ENCODE peak calls at places on chromosome 18, in eight cellular contexts. T, N, D, V, C, U, O and H are unnamed samples. For H3K27me3, the result is how much of the 10 kb centered on the place peaks cover.

GRCh38 chr18:12857215-12857924 is 26.7 kb downstream of the PTPN2 start:
- DNase-seq in T (no peak), N (no peak), D (no peak), V (no peak), C (no peak), U (no peak), O (no peak), H (peak)

GRCh38 chr18:50428531-50429206 is 53.8 kb downstream of the SKA1 start:
- DNase-seq in T (no peak), N (no peak), D (no peak), V (no peak), C (no peak), U (no peak), O (no peak), H (no peak)

GRCh38 chr18:42306208-42306980 is 351.4 kb downstream of the PIK3C3 start:
- DNase-seq in T (no peak), N (no peak), D (no peak), V (no peak), C (no peak), U (no peak), O (no peak), H (no peak)

GRCh38 chr18:9474983-9475642 is at the start of gene RALBP1:
- DNase-seq in T (peak), N (peak), D (peak), V (peak), C (peak), U (peak), O (peak), H (peak)

GRCh38 chr18:78240867-78241266 is 738.8 kb upstream of the SALL3 start:
- DNase-seq in T (no peak), N (no peak), D (no peak), V (no peak), C (no peak), U (no peak), O (peak), H (no peak)

GRCh38 chr18:65610939-65611338 is 139.9 kb upstream of the CDH7 start:
- DNase-seq in T (no peak), N (no peak), D (no peak), V (no peak), C (no peak), U (no peak), O (peak), H (no peak)

GRCh38 chr18:11937874-11938478 is 29.9 kb upstream of the MPPE1 start:
- DNase-seq in T (peak), N (peak), D (peak), V (peak), C (peak), U (peak), O (peak), H (peak)

GRCh38 chr18:76149284-76149683 is 345.8 kb downstream of the ZNF516 start:
- DNase-seq in T (no peak), N (no peak), D (no peak), V (no peak), C (no peak), U (no peak), O (no peak), H (no peak)

GRCh38 chr18:79862562-79862961 is 64.8 kb downstream of the KCNG2 start:
- DNase-seq in T (no peak), N (no peak), D (peak), V (no peak), C (no peak), U (no peak), O (no peak), H (no peak)

GRCh38 chr18:58803978-58804377 is 60.7 kb upstream of the ZNF532 start:
- DNase-seq in T (no peak), N (no peak), D (no peak), V (no peak), C (no peak), U (no peak), O (no peak), H (no peak)

GRCh38 chr18:24972577-24972976 is 379.4 kb downstream of the ZNF521 start:
- DNase-seq in T (no peak), N (no peak), D (no peak), V (no peak), C (no peak), U (no peak), O (no peak), H (no peak)

GRCh38 chr18:24975499-24975898 is 376.5 kb downstream of the ZNF521 start:
- DNase-seq in T (no peak), N (no peak), D (no peak), V (no peak), C (no peak), U (no peak), O (no peak), H (no peak)

GRCh38 chr18:24979223-24979622 is 372.7 kb downstream of the ZNF521 start:
- DNase-seq in T (no peak), N (no peak), D (no peak), V (no peak), C (no peak), U (no peak), O (peak), H (no peak)

DNA sequence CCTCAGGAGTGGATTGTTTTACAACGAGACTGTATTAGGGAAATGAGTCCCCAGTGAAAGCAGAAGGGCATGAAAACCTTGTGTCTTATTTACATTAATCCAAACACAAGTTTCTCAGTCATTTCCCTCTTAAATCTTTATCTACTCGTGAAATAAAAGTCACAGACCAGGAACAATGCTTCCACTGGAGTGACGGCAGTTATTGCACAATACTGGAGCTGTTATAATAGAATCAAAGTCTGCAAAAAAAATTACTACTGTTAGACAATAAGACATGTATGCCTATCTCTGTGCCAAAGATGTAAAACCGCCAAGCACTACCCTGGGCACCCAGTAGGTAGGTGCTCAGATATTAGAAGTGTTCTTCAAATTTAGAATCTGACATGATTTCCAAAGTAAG is 375.5 kb downstream of the ZNF521 start:
- DNase-seq in T (no peak), N (no peak), D (no peak), V (no peak), C (no peak), U (no peak), O (no peak), H (no peak)
- TF ChIP-seq CTCF in T (no peak), N (no peak), D (no peak), V (no peak), C (no peak), U (no peak), O (no peak), H (no peak)

GRCh38 chr18:10660485-10660884 is 134.7 kb downstream of the NAPG start:
- DNase-seq in T (no peak), N (peak), D (no peak), V (no peak), C (no peak), U (no peak), O (no peak), H (no peak)
- H3K27me3 ChIP-seq in T (under half), N (under half), D (under half), V (under half), C (under half), U (under half), O (under half), H (under half)

DNA sequence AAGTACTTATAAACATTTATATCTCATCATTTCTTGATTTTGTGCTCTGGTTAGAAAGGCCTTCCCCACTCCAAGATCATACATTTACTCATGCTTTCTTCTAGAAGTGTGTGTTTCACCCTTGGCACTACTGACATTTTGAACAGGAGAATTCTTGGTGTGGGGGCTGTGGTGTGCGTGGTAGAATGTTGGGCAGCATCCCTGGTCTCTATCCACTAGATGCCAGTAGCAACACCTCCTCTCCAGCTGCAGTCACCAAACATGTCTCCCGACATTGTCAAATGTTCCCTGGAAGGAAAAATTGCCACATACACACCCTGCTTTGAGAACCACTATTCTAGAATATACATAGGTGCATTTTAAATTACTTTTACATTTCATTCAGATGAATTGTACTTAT is 8.7 kb upstream of the TGIF1 start:
- DNase-seq in T (peak), N (peak), D (no peak), V (peak), C (no peak), U (peak), O (peak), H (no peak)
- TF ChIP-seq CTCF in T (peak), N (peak), D (peak), V (peak), C (peak), U (no peak), O (peak), H (no peak)

GRCh38 chr18:33612632-33613031 is 34.6 kb downstream of the ASXL3 start:
- DNase-seq in T (no peak), N (no peak), D (no peak), V (no peak), C (no peak), U (no peak), O (no peak), H (no peak)

GRCh38 chr18:33611525-33612135 is 33.6 kb downstream of the ASXL3 start:
- DNase-seq in T (no peak), N (no peak), D (no peak), V (no peak), C (no peak), U (no peak), O (no peak), H (no peak)

GRCh38 chr18:33616556-33616955 is 38.5 kb downstream of the ASXL3 start:
- DNase-seq in T (no peak), N (no peak), D (no peak), V (no peak), C (no peak), U (no peak), O (no peak), H (no peak)
- H3K27me3 ChIP-seq in T (under half), N (under half), D (under half), V (under half), C (under half), U (under half), O (under half), H (under half)

DNA sequence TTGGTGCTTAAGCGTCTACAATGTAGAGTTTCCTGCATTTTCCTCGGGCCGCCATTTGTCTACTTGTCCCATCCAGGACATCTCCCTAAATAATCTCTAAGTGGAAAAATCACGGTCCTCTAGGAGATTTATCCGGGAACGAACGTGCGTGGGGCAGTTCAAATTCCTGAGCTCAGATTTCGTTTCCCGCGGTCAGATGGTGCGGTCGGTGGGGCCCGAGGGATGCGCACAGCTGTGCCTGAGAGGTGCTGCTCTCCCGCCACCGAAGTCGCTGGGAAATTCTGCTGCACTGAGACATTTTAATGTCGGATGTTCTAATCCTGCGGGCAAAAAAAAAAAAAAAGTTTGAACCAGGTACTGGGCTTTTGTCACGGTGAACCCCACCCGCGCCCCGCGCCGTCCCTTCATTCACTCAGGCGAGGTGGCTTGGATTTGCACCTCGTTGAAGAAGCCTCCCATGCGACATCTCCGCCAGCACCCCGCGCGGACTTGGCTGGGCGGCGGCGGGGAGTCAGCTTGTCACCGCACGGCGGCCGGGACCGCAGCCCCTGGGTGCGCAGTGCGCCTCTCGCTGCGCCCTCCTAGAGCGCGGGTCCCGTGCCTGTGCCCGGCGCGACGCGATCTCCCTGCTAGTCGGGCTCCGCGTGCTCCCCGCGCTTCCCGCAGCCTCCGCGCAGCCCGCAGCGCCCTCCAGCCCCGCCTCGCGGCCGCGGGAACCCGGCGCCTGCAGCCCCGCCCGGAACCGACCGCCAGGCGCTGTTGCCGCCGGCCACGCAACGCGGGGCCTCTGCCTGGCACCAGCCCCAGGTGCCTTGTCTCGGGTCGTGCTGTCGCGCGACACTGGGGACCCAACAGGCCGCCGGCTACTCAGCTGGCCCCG is 192.0 kb upstream of the TCF4 start:
- DNase-seq in T (peak), N (no peak), D (peak), V (no peak), C (peak), U (no peak), O (peak), H (peak)
- TF ChIP-seq CTCF in T (peak), N (no peak), D (peak), V (no peak), C (peak), U (no peak), O (peak), H (no peak)

GRCh38 chr18:37570336-37570930 is 4.8 kb upstream of the CELF4 start:
- DNase-seq in T (no peak), N (no peak), D (no peak), V (no peak), C (no peak), U (no peak), O (peak), H (no peak)
- H3K27me3 ChIP-seq in T (under half), N (under half), D (under half), V (under half), C (half or more), U (under half), O (half or more), H (under half)

GRCh38 chr18:32801236-32801635 is 28.4 kb upstream of the KLHL14 start:
- DNase-seq in T (no peak), N (no peak), D (no peak), V (no peak), C (no peak), U (no peak), O (peak), H (no peak)

GRCh38 chr18:32805354-32805753 is 32.5 kb upstream of the KLHL14 start:
- DNase-seq in T (no peak), N (no peak), D (no peak), V (no peak), C (no peak), U (no peak), O (no peak), H (no peak)

GRCh38 chr18:32802606-32803451 is 30.0 kb upstream of the KLHL14 start:
- DNase-seq in T (no peak), N (no peak), D (no peak), V (no peak), C (no peak), U (no peak), O (peak), H (no peak)

GRCh38 chr18:32804126-32804888 is 31.5 kb upstream of the KLHL14 start:
- DNase-seq in T (no peak), N (no peak), D (no peak), V (no peak), C (no peak), U (no peak), O (peak), H (no peak)

DNA sequence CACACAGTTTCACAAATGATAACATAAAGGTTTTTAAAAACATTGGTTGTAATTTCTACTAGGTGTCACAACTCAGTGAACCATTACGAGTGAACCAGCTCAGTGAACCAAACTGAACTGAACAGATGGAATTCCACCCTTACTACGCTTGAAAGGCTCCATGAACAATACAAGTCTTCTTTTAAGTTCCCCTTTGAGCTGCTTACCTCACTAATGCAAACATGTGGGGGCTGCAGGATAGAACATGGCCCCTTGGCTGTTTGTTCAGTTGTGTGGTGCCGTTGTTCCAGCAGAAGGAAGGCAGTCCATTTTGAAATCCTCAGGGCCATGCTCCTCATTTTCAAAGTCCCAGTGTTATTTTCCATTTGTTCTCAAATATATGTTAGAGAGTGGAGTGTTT is 30.7 kb upstream of the KLHL14 start:
- DNase-seq in T (no peak), N (no peak), D (peak), V (no peak), C (no peak), U (no peak), O (peak), H (peak)
- TF ChIP-seq CTCF in T (no peak), N (no peak), D (no peak), V (no peak), C (no peak), U (no peak), O (no peak), H (no peak)